ENCODE peak calls at places on chromosomes 11 and 22, in five cellular contexts. G is K562, R is A549, I is GM23338, N is GM12878. E is an unnamed sample.

GRCh38 chr11:119890466-119890865 is 161.5 kb upstream of the NECTIN1 start:
- DNase-seq in I (no peak), R (no peak), N (no peak), G (no peak), E (no peak)

GRCh38 chr22:46501701-46502100 is 35.7 kb downstream of the CELSR1 start:
- DNase-seq in R (peak; percentile 46), G (no peak), I (no peak), N (no peak), E (no peak)

GRCh38 chr11:57359896-57360690 is 20.9 kb downstream of the PRG3 start:
- DNase-seq in G (no peak), R (peak; percentile 86), I (no peak), N (no peak), E (no peak)

GRCh38 chr11:35614949-35615569 is 3.2 kb upstream of the FJX1 start:
- DNase-seq in G (no peak), R (no peak), I (no peak), N (no peak), E (no peak)

GRCh38 chr11:12239396-12240298 is 129.3 kb downstream of the MICAL2 start:
- DNase-seq in G (no peak), R (no peak), I (no peak), N (no peak), E (no peak)

GRCh38 chr11:61157743-61158142 is 3.5 kb downstream of the VPS37C start:
- DNase-seq in N (no peak), R (no peak), G (no peak), I (peak; percentile 32), E (no peak)

GRCh38 chr11:77151804-77152513 is 23.9 kb downstream of the MYO7A start:
- DNase-seq in N (peak; percentile 5), G (no peak), R (no peak), I (no peak), E (no peak)

GRCh38 chr11:5550440-5551095 is 2.2 kb upstream of the OR52H1 start:
- DNase-seq in R (peak; percentile 21), G (peak; percentile 30), N (peak; percentile 8), I (no peak), E (no peak)

DNA sequence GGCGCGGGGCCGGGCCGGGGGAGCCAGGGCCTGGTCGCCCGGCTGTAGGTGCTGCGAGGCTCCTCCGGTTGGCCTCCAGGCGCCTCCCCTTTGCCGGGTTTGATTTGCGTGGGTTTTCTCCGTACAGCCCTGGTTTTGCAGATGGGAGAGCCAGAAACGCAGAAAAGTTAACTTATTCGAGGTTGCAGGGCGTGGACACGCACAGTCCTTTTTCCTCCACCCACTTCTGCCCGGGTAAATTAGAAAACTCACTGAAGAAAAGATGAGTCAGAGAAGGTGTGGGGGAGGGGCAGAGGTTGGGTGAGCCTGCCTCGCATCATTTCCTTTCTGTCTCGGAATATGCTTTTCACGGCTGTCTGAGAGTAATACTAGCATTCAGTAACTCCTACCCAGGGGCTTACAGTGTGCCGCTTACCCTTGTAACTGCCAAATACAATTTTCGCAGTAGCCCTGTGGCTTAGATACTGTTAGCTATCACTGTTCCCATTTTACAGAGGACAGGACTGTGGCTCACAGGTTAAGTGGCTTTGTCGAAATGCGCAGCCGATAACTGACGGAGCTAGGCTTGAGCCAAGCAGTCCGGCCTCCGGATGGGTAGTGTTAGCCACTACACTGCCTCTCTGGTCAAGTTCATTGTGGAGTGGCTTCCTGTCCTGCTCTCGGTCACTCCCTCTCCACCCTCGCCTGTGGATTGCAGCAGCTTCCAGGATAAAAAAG is 811 bp downstream of the FADD start:
- DNase-seq in I (peak; percentile 50), N (peak; percentile 40), R (peak; percentile 56), G (peak; percentile 92), E (peak; percentile 59)
- TF ChIP-seq JUNB in I (no peak), N (peak; percentile 63), R (no peak), G (no peak), E (no peak)

DNA sequence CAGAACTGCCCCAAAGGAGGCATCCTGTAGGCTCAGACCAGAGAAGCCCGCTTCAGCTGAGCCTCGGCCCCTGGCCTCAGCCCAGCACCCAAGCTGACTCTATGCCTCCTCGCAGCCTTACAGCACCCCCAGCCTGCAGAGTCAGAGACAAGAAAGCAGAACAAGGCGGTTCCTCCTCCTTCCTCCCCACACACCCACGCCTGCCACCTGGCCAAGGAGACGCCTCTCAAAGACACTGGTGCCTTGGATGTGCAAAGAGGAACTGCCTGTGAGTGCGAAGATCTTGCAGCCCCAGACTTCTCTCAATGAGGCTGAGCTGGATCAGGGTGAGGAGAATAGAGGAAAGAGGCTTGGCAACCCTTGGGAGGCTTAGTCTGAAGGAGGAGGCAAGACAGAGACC is 60.2 kb downstream of the PDE2A start:
- DNase-seq in I (no peak), N (peak; percentile 13), G (peak; percentile 50), R (no peak), E (no peak)
- TF ChIP-seq JUNB in I (no peak), N (no peak), G (no peak), R (no peak), E (no peak)

GRCh38 chr11:121929581-121929980 is 186.4 kb downstream of the BLID start:
- DNase-seq in G (no peak), I (peak; percentile 65), N (no peak), R (no peak), E (peak; percentile 35)
- TF ChIP-seq JUNB in G (no peak), I (no peak), N (no peak), R (no peak), E (no peak)

DNA sequence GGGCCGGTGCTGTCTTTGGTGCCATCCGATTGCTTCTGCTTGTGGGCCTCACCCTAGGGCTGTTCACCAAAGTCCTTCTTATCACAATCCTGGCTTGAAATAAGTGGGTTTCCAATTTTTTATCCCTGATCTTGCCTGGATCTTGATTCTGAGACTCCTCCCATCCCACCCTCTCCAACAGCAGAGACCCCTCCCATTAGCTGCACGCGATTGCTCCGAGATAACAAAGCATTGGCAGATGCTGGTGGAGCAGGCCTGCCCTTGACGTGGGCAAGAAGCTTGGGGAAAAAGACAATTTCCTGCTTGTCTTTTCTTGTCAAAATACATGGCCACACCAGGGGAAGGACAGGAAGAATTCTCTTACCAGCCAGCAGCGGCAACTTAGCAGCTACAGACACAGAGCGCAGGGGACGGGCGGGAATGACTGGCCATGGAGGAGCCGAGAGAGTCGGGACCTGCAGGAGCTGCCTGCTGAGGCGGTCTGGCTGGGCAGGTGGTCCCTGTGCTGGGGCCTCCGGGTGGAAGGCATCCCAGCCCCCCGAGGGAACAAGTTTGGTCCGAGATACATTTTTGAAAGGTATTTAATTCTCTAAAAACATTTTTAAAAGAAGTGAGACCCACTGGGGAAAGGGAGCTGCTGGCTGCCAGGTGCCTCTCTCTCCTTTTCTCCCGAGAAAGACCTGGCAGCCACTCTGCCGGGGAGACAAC is 9.7 kb upstream of the BID start:
- DNase-seq in I (no peak), R (no peak), G (no peak), N (no peak), E (no peak)
- TF ChIP-seq JUNB in I (no peak), R (no peak), G (no peak), N (no peak), E (no peak)

GRCh38 chr11:117799634-117800033 is 2.6 kb upstream of the DSCAML1 start:
- DNase-seq in R (no peak), G (no peak), I (no peak), N (no peak), E (no peak)

GRCh38 chr11:117794144-117794543 is 2.9 kb downstream of the DSCAML1 start:
- DNase-seq in G (no peak), N (no peak), I (no peak), R (no peak), E (no peak)

GRCh38 chr11:117795726-117796455 is 1.1 kb downstream of the DSCAML1 start:
- DNase-seq in N (no peak), G (no peak), I (peak; percentile 72), R (no peak), E (no peak)

GRCh38 chr11:117794772-117795629 is 2.0 kb downstream of the DSCAML1 start:
- DNase-seq in N (no peak), G (no peak), R (no peak), I (peak; percentile 32), E (no peak)

GRCh38 chr11:117796456-117797428 is at the start of gene DSCAML1:
- DNase-seq in N (no peak), R (no peak), G (no peak), I (peak; percentile 70), E (no peak)
- TF ChIP-seq JUNB in N (no peak), R (no peak), G (no peak), I (no peak), E (no peak)

DNA sequence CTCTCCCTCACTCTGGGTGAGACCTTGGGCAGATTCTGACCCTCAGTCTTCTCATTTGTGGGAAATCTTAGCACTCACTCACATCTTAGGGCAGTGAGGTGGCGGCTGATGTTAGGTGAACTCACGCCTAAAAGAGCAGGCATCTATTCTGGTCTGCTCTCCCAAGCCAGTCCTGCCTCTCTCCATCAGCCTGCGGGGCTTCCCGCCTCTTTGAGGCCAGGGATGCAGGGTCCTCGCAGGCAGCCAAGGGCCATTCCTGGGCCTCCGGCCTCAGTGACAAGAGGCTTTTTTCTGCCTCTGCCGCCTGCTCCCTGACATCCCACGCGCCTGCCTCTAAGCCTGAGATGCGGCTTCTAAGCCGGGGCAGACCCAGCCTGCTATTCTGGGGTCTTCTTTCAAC is 13.8 kb upstream of the FGF4 start:
- DNase-seq in G (no peak), I (no peak), N (no peak), R (no peak), E (no peak)
- TF ChIP-seq JUNB in G (no peak), I (no peak), N (no peak), R (no peak), E (no peak)

DNA sequence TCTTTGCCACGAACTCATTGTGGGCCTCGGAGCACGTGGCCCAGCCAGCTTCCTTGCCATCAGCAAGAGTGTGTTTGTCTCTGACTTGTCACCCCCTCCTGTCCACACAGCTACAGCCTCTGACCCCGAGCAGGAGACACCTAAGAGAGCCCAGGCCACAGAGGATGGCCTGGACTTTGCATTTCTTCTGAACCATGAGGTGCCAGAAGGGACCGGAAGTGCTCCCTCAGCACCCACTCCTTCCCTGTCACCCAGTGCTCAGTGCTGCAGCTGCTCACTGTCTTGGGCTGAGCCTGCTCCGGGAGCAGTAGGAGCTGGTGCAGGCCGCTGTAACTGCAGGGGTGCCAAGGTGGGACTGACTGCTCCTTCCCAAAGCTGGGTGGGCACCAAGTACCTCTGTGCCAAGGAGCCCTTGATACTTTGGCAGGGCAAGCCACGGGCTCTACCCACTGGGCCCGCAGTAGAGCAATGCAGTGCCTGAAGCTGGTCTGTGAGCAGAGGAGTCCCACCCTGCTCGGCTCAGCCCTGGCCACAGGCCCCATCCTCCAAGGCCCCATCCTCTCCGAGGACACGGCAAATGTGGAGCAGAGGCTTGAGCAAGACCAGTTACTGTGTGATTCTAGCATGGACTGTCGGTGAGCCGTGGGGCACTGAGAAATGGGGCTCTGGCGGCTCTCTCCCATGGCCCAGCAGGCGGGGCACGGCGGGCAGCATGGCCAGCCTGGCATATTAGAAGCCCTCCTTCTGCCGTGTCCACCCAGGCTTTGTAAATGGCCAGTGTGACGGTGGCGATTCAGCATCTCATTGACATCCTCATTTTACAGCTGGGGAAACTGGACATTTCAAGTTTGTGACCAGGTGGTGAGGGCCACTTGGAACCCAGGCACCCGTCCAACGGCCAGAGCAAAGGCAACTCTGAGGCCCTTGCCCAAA is 6.3 kb downstream of the GRK2 start:
- DNase-seq in I (no peak), N (no peak), R (no peak), G (no peak), E (no peak)
- TF ChIP-seq JUNB in I (no peak), N (no peak), R (no peak), G (no peak), E (no peak)

E was measured in HepG2.